ENCODE peak calls at places on chromosomes 2 and 18, in six cellular contexts. P is tibial artery, V is stomach, I is psoas muscle, K is breast epithelium, X is NT2/D1. N is an unnamed sample.

GRCh38 chr2:165357758-165358157 is 111.7 kb upstream of the CSRNP3 start:
- DNase-seq in P (no peak), V (no peak), I (no peak), K (no peak), X (no peak), N (no peak)

GRCh38 chr2:65528241-65528574 is 95.8 kb upstream of the SPRED2 start:
- DNase-seq in P (no peak), V (no peak), I (no peak), K (no peak), X (no peak), N (no peak)

GRCh38 chr2:151905963-151906632 is 77.9 kb upstream of the ARL5A start:
- DNase-seq in P (no peak), V (no peak), I (no peak), K (no peak), X (no peak), N (no peak)

GRCh38 chr2:124810132-124810531 is 785.0 kb downstream of the CNTNAP5 start:
- DNase-seq in P (no peak), V (no peak), I (no peak), K (no peak), X (peak; percentile 49), N (no peak)

GRCh38 chr2:12126325-12126724 is 379.9 kb downstream of the LPIN1 start:
- DNase-seq in P (no peak), V (no peak), I (no peak), K (no peak), X (no peak), N (no peak)

GRCh38 chr2:86263956-86264355 is 64.7 kb downstream of the MRPL35 start:
- DNase-seq in P (no peak), V (no peak), I (no peak), K (no peak), X (no peak), N (no peak)

GRCh38 chr2:159086332-159086731 is 117.9 kb downstream of the TANC1 start:
- DNase-seq in P (peak; percentile 29), V (no peak), I (no peak), K (no peak), X (no peak), N (no peak)

GRCh38 chr2:54558188-54558975 is 102.3 kb downstream of the SPTBN1 start:
- DNase-seq in P (peak; percentile 64), V (peak; percentile 84), I (peak; percentile 70), K (peak; percentile 55), X (peak; percentile 79), N (peak; percentile 48)

GRCh38 chr2:51782874-51783765 is 751.2 kb upstream of the NRXN1 start:
- DNase-seq in P (no peak), V (no peak), I (no peak), K (no peak), X (no peak), N (no peak)

GRCh38 chr2:223601932-223602676 is at the start of gene SCG2:
- DNase-seq in P (peak; percentile 74), V (peak; percentile 61), I (peak; percentile 76), K (peak; percentile 41), X (peak; percentile 65), N (no peak)

GRCh38 chr2:224983719-224984388 is 58.4 kb downstream of the DOCK10 start:
- DNase-seq in P (peak; percentile 27), V (no peak), I (no peak), K (no peak), X (no peak), N (no peak)

GRCh38 chr2:187299122-187299906 is 148.7 kb downstream of the CALCRL start:
- DNase-seq in P (no peak), V (no peak), I (no peak), K (no peak), X (no peak), N (no peak)

GRCh38 chr18:34809697-34810096 is 99.6 kb downstream of the DTNA start:
- DNase-seq in P (peak; percentile 67), V (no peak), I (peak; percentile 74), K (no peak), X (peak; percentile 35), N (no peak)

GRCh38 chr2:64243081-64244048 is 99.1 kb upstream of the PELI1 start:
- DNase-seq in P (no peak), V (no peak), I (no peak), K (no peak), X (no peak), N (no peak)

GRCh38 chr2:192267484-192267883 is 72.8 kb upstream of the TMEFF2 start:
- DNase-seq in P (no peak), V (no peak), I (no peak), K (no peak), X (no peak), N (no peak)

GRCh38 chr2:42136832-42137821 is 32.0 kb upstream of the EML4 start:
- DNase-seq in P (no peak), V (no peak), I (no peak), K (no peak), X (no peak), N (no peak)

GRCh38 chr18:78903436-78904178 is 76.0 kb upstream of the SALL3 start:
- DNase-seq in P (no peak), V (no peak), I (no peak), K (no peak), X (no peak), N (no peak)

GRCh38 chr18:78899241-78899640 is 80.4 kb upstream of the SALL3 start:
- DNase-seq in P (no peak), V (no peak), I (no peak), K (no peak), X (no peak), N (no peak)

GRCh38 chr18:78901923-78902794 is 77.5 kb upstream of the SALL3 start:
- DNase-seq in P (no peak), V (no peak), I (no peak), K (no peak), X (no peak), N (no peak)

GRCh38 chr18:78902795-78903435 is 76.7 kb upstream of the SALL3 start:
- DNase-seq in P (no peak), V (no peak), I (no peak), K (no peak), X (no peak), N (no peak)

GRCh38 chr18:78900938-78901909 is 78.4 kb upstream of the SALL3 start:
- DNase-seq in P (no peak), V (no peak), I (no peak), K (no peak), X (no peak), N (no peak)
- H3K9me3 ChIP-seq in P (no peaks in the 10 kb centered on the region), V (no peaks in the 10 kb centered on the region), I (no peaks in the 10 kb centered on the region), K (no peaks in the 10 kb centered on the region), X (peaks cover 20% of the 10 kb centered on the region), N (no peaks in the 10 kb centered on the region)

GRCh38 chr2:96152301-96153165 is 7.3 kb upstream of the DUSP2 start:
- DNase-seq in P (no peak), V (no peak), I (peak; percentile 48), K (no peak), X (no peak), N (no peak)
- H3K9me3 ChIP-seq in P (no peaks in the 10 kb centered on the region), V (no peaks in the 10 kb centered on the region), I (no peaks in the 10 kb centered on the region), K (no peaks in the 10 kb centered on the region), X (no peaks in the 10 kb centered on the region), N (no peaks in the 10 kb centered on the region)

GRCh38 chr2:62206024-62206423 is 10.1 kb downstream of the B3GNT2 start:
- DNase-seq in P (no peak), V (no peak), I (no peak), K (no peak), X (no peak), N (no peak)
- H3K9me3 ChIP-seq in P (no peaks in the 10 kb centered on the region), V (no peaks in the 10 kb centered on the region), I (no peaks in the 10 kb centered on the region), K (no peaks in the 10 kb centered on the region), X (no peaks in the 10 kb centered on the region), N (no peaks in the 10 kb centered on the region)

GRCh38 chr18:12556946-12557806 is 100.7 kb downstream of the SPIRE1 start:
- DNase-seq in P (no peak), V (no peak), I (no peak), K (no peak), X (no peak), N (no peak)
- H3K9me3 ChIP-seq in P (peaks cover 3% of the 10 kb centered on the region), V (no peaks in the 10 kb centered on the region), I (no peaks in the 10 kb centered on the region), K (peaks cover 16% of the 10 kb centered on the region), X (peaks cover 74% of the 10 kb centered on the region), N (peaks cover 5% of the 10 kb centered on the region)

GRCh38 chr2:2782007-2782406 is 450.9 kb upstream of the MYT1L start:
- DNase-seq in P (no peak), V (no peak), I (no peak), K (no peak), X (no peak), N (no peak)
- H3K9me3 ChIP-seq in P (peaks cover 13% of the 10 kb centered on the region), V (no peaks in the 10 kb centered on the region), I (no peaks in the 10 kb centered on the region), K (peaks cover 4% of the 10 kb centered on the region), X (no peaks in the 10 kb centered on the region), N (no peaks in the 10 kb centered on the region)

GRCh38 chr18:29821544-29821943 is 1221.0 kb downstream of the DSC3 start:
- DNase-seq in P (no peak), V (no peak), I (no peak), K (no peak), X (no peak), N (no peak)
- H3K9me3 ChIP-seq in P (no peaks in the 10 kb centered on the region), V (no peaks in the 10 kb centered on the region), I (no peaks in the 10 kb centered on the region), K (no peaks in the 10 kb centered on the region), X (no peaks in the 10 kb centered on the region), N (no peaks in the 10 kb centered on the region)

GRCh38 chr2:2702385-2702784 is 371.3 kb upstream of the MYT1L start:
- DNase-seq in P (no peak), V (no peak), I (no peak), K (no peak), X (no peak), N (no peak)

GRCh38 chr2:2699117-2699497 is 368.0 kb upstream of the MYT1L start:
- DNase-seq in P (no peak), V (no peak), I (no peak), K (no peak), X (no peak), N (no peak)

GRCh38 chr2:2703127-2703526 is 372.1 kb upstream of the MYT1L start:
- DNase-seq in P (no peak), V (no peak), I (no peak), K (no peak), X (no peak), N (no peak)

GRCh38 chr2:2701813-2702212 is 370.7 kb upstream of the MYT1L start:
- DNase-seq in P (no peak), V (no peak), I (no peak), K (no peak), X (no peak), N (no peak)

DNA sequence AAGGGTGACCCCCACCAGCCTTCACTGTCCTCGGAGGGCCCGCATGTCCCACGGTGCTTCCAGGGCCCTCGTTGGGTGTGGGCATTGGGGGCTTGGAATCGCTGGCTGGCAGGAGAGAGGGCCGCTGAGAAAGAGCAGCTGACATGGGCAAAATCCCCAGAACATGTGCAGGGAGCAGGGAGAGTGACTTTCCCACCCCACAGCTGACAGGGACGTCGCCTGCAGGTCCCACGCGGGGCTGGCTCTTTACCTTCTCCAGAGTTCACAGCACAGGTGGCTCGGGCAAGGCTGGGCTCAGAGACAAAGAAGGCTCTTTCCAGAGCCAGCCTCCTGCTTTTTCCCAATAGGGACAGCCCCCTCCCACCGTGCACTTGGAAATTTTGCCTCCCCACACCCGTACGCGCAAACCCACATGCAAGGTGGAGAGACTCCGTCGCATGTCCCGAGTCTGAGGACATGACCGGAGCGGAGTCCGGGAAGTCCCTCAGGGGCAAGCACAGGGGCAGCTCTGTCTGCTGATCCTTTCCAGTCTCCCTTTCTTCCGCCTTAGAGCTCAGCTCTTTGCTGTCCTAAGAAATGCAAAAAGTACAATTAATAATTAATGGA is 370.2 kb upstream of the MYT1L start:
- DNase-seq in P (no peak), V (no peak), I (no peak), K (no peak), X (no peak), N (no peak)
- H3K9me3 ChIP-seq in P (no peaks in the 10 kb centered on the region), V (no peaks in the 10 kb centered on the region), I (no peaks in the 10 kb centered on the region), K (no peaks in the 10 kb centered on the region), X (no peaks in the 10 kb centered on the region), N (no peaks in the 10 kb centered on the region)

N was measured in T-helper 17 cell.